ENCODE peak calls at places on chromosome 15, in seven cellular contexts. D, O, W, S, M, V and B are unnamed samples.

GRCh38 chr15:71549100-71549499 is 261.3 kb upstream of the NR2E3 start:
- DNase-seq in D (no peak), O (no peak), W (no peak), S (no peak), M (no peak), V (no peak), B (no peak)

GRCh38 chr15:79075256-79075655 is 15.3 kb downstream of the RASGRF1 start:
- DNase-seq in D (no peak), O (no peak), W (no peak), S (no peak), M (no peak), V (no peak), B (no peak)

GRCh38 chr15:90271459-90272166 is 6.1 kb downstream of the NGRN start:
- DNase-seq in D (no peak), O (no peak), W (no peak), S (no peak), M (no peak), V (no peak), B (no peak)

GRCh38 chr15:52529289-52529929 is 729 bp upstream of the MYO5A start:
- DNase-seq in D (peak), O (no peak), W (no peak), S (peak), M (peak), V (no peak), B (no peak)

GRCh38 chr15:101105059-101105851 is 146.6 kb downstream of the CHSY1 start:
- DNase-seq in D (no peak), O (no peak), W (no peak), S (peak), M (no peak), V (peak), B (no peak)

GRCh38 chr15:99704444-99704838 is 28.8 kb downstream of the LYSMD4 start:
- DNase-seq in D (no peak), O (peak), W (peak), S (peak), M (peak), V (peak), B (peak)

GRCh38 chr15:22904736-22905135 is 66.3 kb downstream of the NIPA2 start:
- DNase-seq in D (no peak), O (no peak), W (no peak), S (no peak), M (no peak), V (no peak), B (no peak)

GRCh38 chr15:28105224-28105791 is 6.2 kb upstream of the OCA2 start:
- DNase-seq in D (no peak), O (no peak), W (no peak), S (no peak), M (no peak), V (no peak), B (no peak)

GRCh38 chr15:98257290-98257689 is 296.8 kb downstream of the ARRDC4 start:
- DNase-seq in D (no peak), O (no peak), W (no peak), S (no peak), M (no peak), V (no peak), B (no peak)